ENCODE peak calls at places on chromosomes 6 and 20, in six cellular contexts. R is RCC 7860; D is mammary epithelial cell; M is upper lobe of right lung; A is stimulated activated CD4-positive, alpha-beta T cell treated with anti-CD3 and anti-CD28 coated beads, Interleukin-1b, Interleukin-23, amount 100 ng/mL, for 4 hours; Q is posterior cingulate gyrus. W is an unnamed sample.

GRCh38 chr6:134882426-134883038 is 67.4 kb downstream of the ALDH8A1 start:
- DNase-seq in D (peak; percentile 67), M (no peak), Q (peak; percentile 69), A (peak; percentile 49), R (peak; percentile 6), W (peak; percentile 75)

GRCh38 chr6:47076422-47077344 is 34.6 kb upstream of the ADGRF1 start:
- DNase-seq in Q (no peak), A (no peak), M (no peak), R (no peak), D (no peak), W (no peak)

GRCh38 chr6:91243436-91243835 is 656.6 kb upstream of the MAP3K7 start:
- DNase-seq in M (no peak), A (no peak), R (no peak), Q (no peak), D (no peak), W (no peak)

GRCh38 chr20:34546751-34547181 is 11.8 kb upstream of the MAP1LC3A start:
- DNase-seq in Q (no peak), M (no peak), A (no peak), R (no peak), D (no peak), W (no peak)

GRCh38 chr6:4240148-4240547 is 104.8 kb upstream of the ECI2 start:
- DNase-seq in A (no peak), M (no peak), D (no peak), R (no peak), Q (no peak), W (no peak)

GRCh38 chr20:51156796-51157119 is 133.9 kb upstream of the KCNG1 start:
- DNase-seq in M (no peak), Q (peak; percentile 13), R (no peak), A (no peak), D (no peak), W (peak; percentile 31)

GRCh38 chr20:5480824-5481600 is 164.3 kb upstream of the PROKR2 start:
- DNase-seq in Q (no peak), R (no peak), D (no peak), M (no peak), A (no peak), W (no peak)

GRCh38 chr6:170344631-170345576 is 38.3 kb downstream of the FAM120B start:
- DNase-seq in A (no peak), M (no peak), R (peak; percentile 63), Q (no peak), D (peak; percentile 72), W (peak; percentile 79)

GRCh38 chr20:62352402-62353288 is 14.5 kb downstream of the LAMA5 start:
- DNase-seq in R (peak; percentile 86), A (no peak), Q (peak; percentile 73), M (no peak), D (peak; percentile 69), W (no peak)

GRCh38 chr6:130282234-130282995 is 59.7 kb upstream of the SAMD3 start:
- DNase-seq in R (no peak), Q (no peak), A (no peak), D (peak; percentile 8), M (no peak), W (peak; percentile 32)

GRCh38 chr20:10789386-10789785 is 115.6 kb upstream of the JAG1 start:
- DNase-seq in M (no peak), A (no peak), Q (no peak), D (no peak), R (no peak), W (no peak)

GRCh38 chr6:154766993-154767392 is 33.8 kb downstream of the SCAF8 start:
- DNase-seq in M (no peak), A (no peak), D (no peak), R (no peak), Q (no peak), W (peak; percentile 2)

GRCh38 chr6:45652393-45652792 is 274.7 kb upstream of the SUPT3H start:
- DNase-seq in R (no peak), M (no peak), D (no peak), A (no peak), Q (no peak), W (no peak)

GRCh38 chr20:46022411-46023147 is 6.4 kb upstream of the SLC12A5 start:
- DNase-seq in M (peak; percentile 81), R (no peak), Q (peak; percentile 79), A (peak; percentile 71), D (peak; percentile 23), W (no peak)

GRCh38 chr20:967796-968742 is 34.0 kb downstream of the RSPO4 start:
- DNase-seq in R (no peak), A (no peak), D (peak; percentile 14), Q (no peak), M (no peak), W (no peak)

GRCh38 chr20:61757678-61758555 is 307.8 kb downstream of the TAF4 start:
- DNase-seq in R (no peak), A (no peak), D (peak; percentile 47), M (peak; percentile 48), Q (no peak), W (no peak)

GRCh38 chr6:94130458-94130857 is 711.1 kb upstream of the EPHA7 start:
- DNase-seq in R (no peak), A (no peak), D (no peak), Q (no peak), M (no peak), W (no peak)

GRCh38 chr20:62899633-62900051 is 26.7 kb downstream of the DIDO1 start:
- DNase-seq in M (no peak), D (no peak), Q (no peak), A (no peak), R (no peak), W (no peak)

GRCh38 chr20:33645072-33645358 is 17.1 kb upstream of the C20orf144 start:
- DNase-seq in Q (no peak), D (no peak), M (no peak), R (no peak), A (no peak), W (no peak)

GRCh38 chr6:36382976-36383375 is 4.5 kb downstream of the ETV7 start:
- DNase-seq in M (no peak), A (no peak), D (no peak), R (no peak), Q (no peak), W (no peak)

GRCh38 chr6:31922942-31923341 is 4.6 kb upstream of the C2 start:
- DNase-seq in M (no peak), A (no peak), R (peak; percentile 20), D (no peak), Q (no peak), W (no peak)

GRCh38 chr20:48829940-48830339 is 2.1 kb upstream of the PREX1 start:
- DNase-seq in A (no peak), R (no peak), M (no peak), Q (no peak), D (no peak), W (no peak)

GRCh38 chr6:85551264-85551663 is 42.4 kb downstream of the SNX14 start:
- DNase-seq in A (no peak), R (no peak), M (no peak), D (no peak), Q (no peak), W (no peak)

GRCh38 chr6:158516098-158516497 is 43.8 kb upstream of the TMEM181 start:
- DNase-seq in M (no peak), A (no peak), D (no peak), R (no peak), Q (no peak), W (no peak)

GRCh38 chr20:19889011-19889953 is 127.9 kb upstream of the NAA20 start:
- DNase-seq in R (peak; percentile 60), D (peak; percentile 56), M (no peak), A (no peak), Q (peak; percentile 38), W (peak; percentile 86)

GRCh38 chr6:33720998-33721397 is 9.5 kb upstream of the UQCC2 start:
- DNase-seq in A (no peak), Q (no peak), R (no peak), D (no peak), M (no peak), W (no peak)

GRCh38 chr6:148935705-148936306 is 189.0 kb downstream of the UST start:
- DNase-seq in A (no peak), D (peak; percentile 79), Q (no peak), M (no peak), R (peak; percentile 64), W (no peak)

GRCh38 chr6:41092421-41093140 is 19.8 kb downstream of the NFYA start:
- DNase-seq in Q (no peak), A (no peak), M (no peak), D (peak; percentile 31), R (no peak), W (no peak)

W was measured in astrocyte of the cerebellum.